ENCODE peak calls at places on chromosomes 3 and 15, in six cellular contexts. U is CD8-positive, alpha-beta T cell; S is left lung; Z is Panc1; R is aorta; O is uterus. H is an unnamed sample.

GRCh38 chr3:170977911-170978310 is 48.6 kb downstream of the SLC2A2 start:
- DNase-seq in U (no peak), S (no peak), Z (no peak), R (no peak), O (no peak), H (no peak)

GRCh38 chr15:77702211-77702957 is 69.7 kb upstream of the LINGO1 start:
- DNase-seq in U (no peak), S (no peak), Z (no peak), R (no peak), O (no peak), H (no peak)

GRCh38 chr3:37683321-37683720 is 178.4 kb upstream of the CTDSPL start:
- DNase-seq in U (no peak), S (no peak), Z (no peak), R (no peak), O (no peak), H (no peak)

GRCh38 chr3:157614896-157615295 is 111.7 kb upstream of the VEPH1 start:
- DNase-seq in U (no peak), S (no peak), Z (no peak), R (no peak), O (no peak), H (no peak)

GRCh38 chr3:58120075-58120812 is 90.5 kb downstream of the DNASE1L3 start:
- DNase-seq in U (no peak), S (no peak), Z (no peak), R (no peak), O (peak), H (no peak)

GRCh38 chr3:62373215-62373614 is at the start of gene FEZF2:
- DNase-seq in U (no peak), S (no peak), Z (no peak), R (no peak), O (no peak), H (no peak)

GRCh38 chr3:123629747-123630047 is 44.8 kb upstream of the HACD2 start:
- DNase-seq in U (no peak), S (no peak), Z (no peak), R (no peak), O (no peak), H (no peak)

GRCh38 chr15:31299588-31300207 is 26.9 kb upstream of the KLF13 start:
- DNase-seq in U (peak), S (no peak), Z (no peak), R (no peak), O (no peak), H (no peak)

GRCh38 chr3:40780341-40780800 is 255.6 kb downstream of the ZNF621 start:
- DNase-seq in U (no peak), S (peak), Z (no peak), R (peak), O (peak), H (no peak)

GRCh38 chr15:67416891-67417290 is 104.0 kb upstream of the C15orf61 start:
- DNase-seq in U (no peak), S (no peak), Z (no peak), R (no peak), O (no peak), H (no peak)

GRCh38 chr3:36700537-36701248 is 63.7 kb downstream of the DCLK3 start:
- DNase-seq in U (no peak), S (peak), Z (peak), R (peak), O (peak), H (peak)

GRCh38 chr3:188468672-188469071 is 314.7 kb downstream of the LPP start:
- DNase-seq in U (no peak), S (peak), Z (no peak), R (no peak), O (peak), H (no peak)

GRCh38 chr3:190369701-190370295 is 18.2 kb upstream of the CLDN16 start:
- DNase-seq in U (no peak), S (no peak), Z (no peak), R (no peak), O (no peak), H (no peak)

GRCh38 chr3:115885621-115886020 is 262.3 kb downstream of the GAP43 start:
- DNase-seq in U (no peak), S (no peak), Z (no peak), R (no peak), O (no peak), H (no peak)

GRCh38 chr3:63043631-63044030 is 168.4 kb upstream of the CADPS start:
- DNase-seq in U (no peak), S (peak), Z (no peak), R (no peak), O (no peak), H (no peak)

GRCh38 chr3:133294253-133294652 is 105.6 kb upstream of the BFSP2 start:
- DNase-seq in U (no peak), S (no peak), Z (no peak), R (no peak), O (no peak), H (no peak)

GRCh38 chr15:68424754-68425390 is 7.1 kb downstream of the ITGA11 start:
- DNase-seq in U (no peak), S (no peak), Z (no peak), R (no peak), O (peak), H (no peak)

GRCh38 chr3:151268267-151269235 is 9.8 kb downstream of the P2RY14 start:
- DNase-seq in U (peak), S (no peak), Z (no peak), R (no peak), O (no peak), H (peak)

GRCh38 chr3:49616491-49616941 is 57.6 kb upstream of the APEH start:
- DNase-seq in U (no peak), S (no peak), Z (no peak), R (no peak), O (no peak), H (no peak)

GRCh38 chr15:92809880-92810361 is 90.2 kb upstream of the CHD2 start:
- DNase-seq in U (peak), S (peak), Z (no peak), R (no peak), O (peak), H (peak)

GRCh38 chr3:151796105-151796705 is 17.7 kb upstream of the AADAC start:
- DNase-seq in U (no peak), S (no peak), Z (no peak), R (no peak), O (no peak), H (no peak)

GRCh38 chr15:92608866-92609700 is 46.5 kb downstream of the FAM174B start:
- DNase-seq in U (no peak), S (no peak), Z (no peak), R (no peak), O (no peak), H (no peak)

GRCh38 chr3:125054436-125055164 is 1.2 kb downstream of the HEG1 start:
- DNase-seq in U (peak), S (no peak), Z (no peak), R (no peak), O (peak), H (peak)

GRCh38 chr15:40435331-40436089 is 5.2 kb upstream of the BAHD1 start:
- DNase-seq in U (no peak), S (no peak), Z (no peak), R (no peak), O (no peak), H (no peak)

GRCh38 chr3:74402821-74403220 is 211.6 kb downstream of the CNTN3 start:
- DNase-seq in U (no peak), S (no peak), Z (no peak), R (no peak), O (no peak), H (no peak)

GRCh38 chr3:106510206-106510605 is 641.4 kb upstream of the CBLB start:
- DNase-seq in U (no peak), S (no peak), Z (no peak), R (no peak), O (no peak), H (no peak)

GRCh38 chr15:76935620-76936019 is 4.1 kb downstream of the RCN2 start:
- DNase-seq in U (no peak), S (no peak), Z (no peak), R (no peak), O (no peak), H (no peak)

GRCh38 chr3:64108784-64109317 is 85.6 kb upstream of the PSMD6 start:
- DNase-seq in U (no peak), S (no peak), Z (no peak), R (no peak), O (no peak), H (no peak)

GRCh38 chr3:20811631-20812030 is 625.6 kb upstream of the SGO1 start:
- DNase-seq in U (no peak), S (no peak), Z (no peak), R (no peak), O (no peak), H (no peak)

GRCh38 chr3:42183991-42184621 is 81.9 kb downstream of the CCK start:
- DNase-seq in U (no peak), S (no peak), Z (no peak), R (no peak), O (no peak), H (no peak)

GRCh38 chr3:42214064-42214463 is 51.9 kb downstream of the CCK start:
- DNase-seq in U (peak), S (peak), Z (no peak), R (no peak), O (no peak), H (no peak)

GRCh38 chr3:196519738-196520122 is 4.6 kb upstream of the SMCO1 start:
- DNase-seq in U (no peak), S (no peak), Z (no peak), R (no peak), O (no peak), H (no peak)

GRCh38 chr15:99454941-99455795 is 110.6 kb upstream of the MEF2A start:
- DNase-seq in U (peak), S (peak), Z (no peak), R (peak), O (peak), H (no peak)

GRCh38 chr15:70765504-70766281 is 2.3 kb upstream of the UACA start:
- DNase-seq in U (no peak), S (no peak), Z (no peak), R (no peak), O (no peak), H (no peak)

GRCh38 chr15:75065467-75065850 is 42.1 kb downstream of the PPCDC start:
- DNase-seq in U (no peak), S (no peak), Z (no peak), R (no peak), O (no peak), H (no peak)

GRCh38 chr15:80234883-80235282 is 17.1 kb downstream of the CTXND1 start:
- DNase-seq in U (peak), S (no peak), Z (no peak), R (peak), O (no peak), H (peak)

GRCh38 chr3:48119495-48120193 is 68.6 kb downstream of the CDC25A start:
- DNase-seq in U (no peak), S (no peak), Z (no peak), R (no peak), O (peak), H (no peak)

GRCh38 chr3:64459711-64460110 is 228.1 kb downstream of the ADAMTS9 start:
- DNase-seq in U (no peak), S (no peak), Z (no peak), R (no peak), O (no peak), H (no peak)

GRCh38 chr3:194582196-194582905 is 50.9 kb downstream of the TMEM44 start:
- DNase-seq in U (no peak), S (no peak), Z (no peak), R (no peak), O (no peak), H (no peak)

GRCh38 chr3:194584435-194584776 is 48.8 kb downstream of the TMEM44 start:
- DNase-seq in U (no peak), S (no peak), Z (no peak), R (no peak), O (no peak), H (peak)

GRCh38 chr3:194586839-194587238 is 46.4 kb downstream of the TMEM44 start:
- DNase-seq in U (no peak), S (no peak), Z (no peak), R (no peak), O (no peak), H (no peak)

GRCh38 chr3:194585880-194586281 is 47.3 kb downstream of the TMEM44 start:
- DNase-seq in U (no peak), S (no peak), Z (no peak), R (no peak), O (no peak), H (no peak)

DNA sequence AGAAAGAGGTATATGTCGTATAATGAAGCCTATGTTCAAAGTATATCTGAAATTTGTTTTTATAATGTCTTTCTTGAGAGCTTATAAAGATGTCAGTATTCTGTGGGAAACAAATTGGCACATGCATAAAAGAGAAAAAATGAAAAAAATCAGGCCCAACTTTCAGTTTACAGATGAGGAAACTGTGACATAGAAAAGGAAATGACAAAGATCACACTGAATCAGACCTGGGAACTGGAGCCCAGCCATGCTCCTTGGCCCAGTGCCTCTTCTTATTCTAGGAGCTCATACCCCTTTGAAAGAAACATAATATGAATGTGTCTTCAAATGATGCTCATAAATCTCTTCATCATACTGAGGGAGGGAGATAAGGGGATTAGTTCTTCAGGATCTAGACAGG is 48.4 kb downstream of the TMEM44 start:
- DNase-seq in U (no peak), S (no peak), Z (no peak), R (no peak), O (no peak), H (no peak)
- H3K4me3 ChIP-seq in U (no peak), S (no peak), Z (no peak), R (no peak), O (no peak), H (no peak)

DNA sequence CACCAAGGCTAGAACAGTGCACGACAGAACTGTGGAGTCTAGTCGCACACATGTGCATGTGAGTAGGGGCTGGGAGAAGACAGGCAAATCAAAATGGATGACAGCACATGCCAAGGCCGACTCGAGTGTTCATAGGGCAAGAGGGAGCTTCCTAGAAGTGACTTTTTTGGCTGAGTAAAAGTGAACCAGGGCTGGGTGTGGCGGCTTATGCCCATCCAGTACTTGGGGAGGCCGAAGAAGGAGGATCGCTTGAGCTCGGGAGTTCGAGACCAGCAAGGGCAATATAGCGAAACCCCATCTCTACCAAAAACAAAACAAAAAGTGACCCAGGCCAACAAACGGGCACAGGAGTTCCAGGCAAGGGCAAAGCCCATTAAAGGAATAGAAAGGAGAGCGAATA is 90.5 kb downstream of the LRIG1 start:
- DNase-seq in U (no peak), S (no peak), Z (no peak), R (no peak), O (peak), H (no peak)
- H3K27ac ChIP-seq in U (no peak), S (no peak), Z (no peak), R (no peak), O (no peak), H (no peak)

GRCh38 chr15:49439678-49440375 is 16.8 kb downstream of the FGF7 start:
- DNase-seq in U (no peak), S (no peak), Z (no peak), R (no peak), O (no peak), H (no peak)

GRCh38 chr15:49436786-49437185 is 13.7 kb downstream of the FGF7 start:
- DNase-seq in U (no peak), S (no peak), Z (no peak), R (no peak), O (no peak), H (no peak)

GRCh38 chr15:49438970-49439631 is 16.1 kb downstream of the FGF7 start:
- DNase-seq in U (no peak), S (peak), Z (no peak), R (peak), O (peak), H (no peak)

DNA sequence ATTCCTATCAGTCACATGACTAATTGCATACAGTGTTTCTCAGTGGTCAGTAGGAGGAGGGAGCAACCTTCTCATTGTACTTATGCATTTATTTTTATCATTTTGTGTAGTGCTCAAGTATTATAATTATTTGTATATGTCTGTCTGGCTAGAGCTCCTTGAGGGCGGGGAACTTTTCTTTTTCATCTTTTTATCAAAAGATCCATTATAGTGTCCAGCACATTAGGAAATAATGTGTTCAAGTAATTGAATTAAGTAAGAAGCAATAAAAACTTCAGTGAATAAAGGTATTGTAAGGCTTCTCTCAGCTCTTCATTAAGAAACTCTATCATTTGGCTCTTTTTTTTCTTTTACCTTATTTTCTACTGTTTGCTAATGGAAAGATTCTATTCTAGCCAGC is 18.8 kb downstream of the FGF7 start:
- DNase-seq in U (no peak), S (no peak), Z (no peak), R (no peak), O (no peak), H (no peak)
- H3K4me3 ChIP-seq in U (no peak), S (no peak), Z (no peak), R (no peak), O (no peak), H (no peak)

DNA sequence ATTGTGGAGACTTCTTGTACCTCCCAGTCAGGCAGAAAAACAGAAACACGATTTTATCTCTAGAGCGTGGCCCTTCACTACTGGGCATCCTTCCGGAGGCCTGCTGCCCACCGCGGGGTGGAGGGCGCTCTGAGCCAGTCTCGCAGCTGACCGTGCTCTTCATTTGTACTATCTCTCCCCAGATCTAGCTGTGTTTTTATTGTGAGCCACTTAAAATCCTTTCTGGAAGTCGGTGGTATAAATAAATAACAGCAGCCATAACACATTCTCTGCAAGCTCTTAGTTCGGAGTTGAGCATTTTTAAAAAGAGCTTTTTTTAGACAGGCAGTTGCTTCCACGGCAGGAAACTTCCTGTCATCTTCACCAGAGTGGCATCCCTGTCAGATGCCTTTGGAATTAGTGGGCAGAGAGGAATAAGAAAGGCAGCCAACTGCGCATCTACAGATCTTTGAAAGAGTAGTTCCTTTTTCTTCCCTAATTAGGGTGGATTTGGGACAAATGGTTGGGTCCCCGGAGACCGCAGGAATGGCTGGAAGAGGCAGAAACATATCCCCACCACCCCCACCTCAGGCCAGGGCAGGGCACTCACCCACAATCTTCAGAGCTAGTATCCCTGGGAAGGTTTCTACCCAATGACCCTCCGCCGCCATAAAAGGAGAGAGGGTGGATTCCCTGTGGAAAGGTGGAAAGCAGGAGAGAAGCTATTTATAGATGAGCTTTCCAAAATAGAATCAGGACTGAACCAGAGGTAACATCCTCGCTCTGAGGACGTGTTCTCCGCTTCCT is 91.1 kb downstream of the TOP2B start:
- DNase-seq in U (no peak), S (no peak), Z (no peak), R (no peak), O (no peak), H (no peak)
- H3K27ac ChIP-seq in U (no peak), S (peak), Z (no peak), R (no peak), O (peak), H (no peak)

DNA sequence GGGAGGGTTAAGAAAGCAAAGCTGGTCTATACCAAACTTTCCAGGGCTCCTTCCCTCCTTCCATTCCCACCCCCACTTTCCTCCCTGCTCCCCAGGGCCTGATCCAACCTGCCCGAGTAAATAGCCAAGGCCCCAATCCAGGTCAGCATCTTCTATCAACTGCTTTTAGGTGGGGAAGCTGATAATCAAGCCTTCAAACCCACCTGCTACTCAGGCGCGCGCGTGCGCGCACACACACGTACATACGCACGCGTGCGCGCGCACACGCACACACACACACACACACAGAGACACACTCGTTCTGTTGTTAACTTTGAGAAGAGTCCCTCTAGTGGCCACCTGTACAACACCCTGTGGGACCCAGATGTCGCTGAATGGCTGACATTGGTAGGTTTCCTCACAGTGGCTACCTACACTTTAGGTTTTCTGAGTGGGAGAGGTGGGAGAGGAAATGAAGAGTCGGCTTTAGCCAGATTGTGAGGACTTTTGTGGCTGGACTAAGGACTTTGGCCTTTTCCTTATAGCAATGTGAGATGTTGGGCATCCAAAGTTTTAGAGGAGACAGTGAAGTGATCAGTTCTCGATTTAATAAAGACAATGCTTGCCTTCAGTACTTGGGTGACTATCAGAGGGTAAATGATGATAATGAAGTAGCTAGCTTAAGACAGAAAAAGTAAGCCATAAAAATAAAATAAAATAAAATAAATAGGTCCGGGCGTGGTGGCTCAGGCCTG is 179.9 kb upstream of the C2CD4B start:
- DNase-seq in U (peak), S (peak), Z (peak), R (no peak), O (peak), H (peak)
- H3K4me3 ChIP-seq in U (no peak), S (no peak), Z (peak), R (no peak), O (no peak), H (no peak)

GRCh38 chr3:187102073-187102634 is 37.1 kb downstream of the RPL39L start:
- DNase-seq in U (no peak), S (no peak), Z (no peak), R (no peak), O (no peak), H (no peak)
- H3K27ac ChIP-seq in U (no peak), S (peak), Z (no peak), R (peak), O (peak), H (peak)

GRCh38 chr3:32467333-32468070 is 35.1 kb downstream of the CMTM6 start:
- DNase-seq in U (peak), S (peak), Z (peak), R (peak), O (peak), H (peak)
- H3K4me3 ChIP-seq in U (peak), S (peak), Z (peak), R (no peak), O (peak), H (no peak)

GRCh38 chr3:54685213-54685612 is 242.6 kb downstream of the LRTM1 start:
- DNase-seq in U (no peak), S (no peak), Z (no peak), R (no peak), O (no peak), H (no peak)
- H3K27ac ChIP-seq in U (no peak), S (no peak), Z (no peak), R (no peak), O (no peak), H (no peak)